ENCODE peak calls at places on chromosomes 7 and 10, in eight cellular contexts. T, R, L, O, H, G, W and Z are unnamed samples.

GRCh38 chr7:128236924-128237586 is 4.0 kb upstream of the LEP start:
- DNase-seq in T (peak), R (no peak), L (peak), O (no peak), H (no peak), G (no peak), W (no peak), Z (no peak)

GRCh38 chr7:150409300-150410030 is 30.3 kb downstream of the ZNF775 start:
- DNase-seq in T (no peak), R (no peak), L (no peak), O (no peak), H (no peak), G (no peak), W (no peak), Z (no peak)

GRCh38 chr10:102964713-102965112 is 46.6 kb downstream of the CNNM2 start:
- DNase-seq in T (no peak), R (no peak), L (no peak), O (no peak), H (no peak), G (no peak), W (peak), Z (no peak)

GRCh38 chr7:44961844-44962482 is 16.9 kb downstream of the MYO1G start:
- DNase-seq in T (no peak), R (no peak), L (no peak), O (no peak), H (no peak), G (no peak), W (peak), Z (no peak)

GRCh38 chr10:7199152-7199760 is 211.6 kb downstream of the SFMBT2 start:
- DNase-seq in T (no peak), R (no peak), L (no peak), O (no peak), H (no peak), G (no peak), W (no peak), Z (no peak)

GRCh38 chr10:11595395-11595692 is 16.1 kb downstream of the USP6NL start:
- DNase-seq in T (peak), R (no peak), L (no peak), O (no peak), H (no peak), G (no peak), W (no peak), Z (no peak)

GRCh38 chr10:79128241-79128922 is 59.6 kb downstream of the ZMIZ1 start:
- DNase-seq in T (no peak), R (no peak), L (no peak), O (no peak), H (no peak), G (no peak), W (no peak), Z (no peak)

GRCh38 chr10:132076578-132077081 is 10.9 kb downstream of the JAKMIP3 start:
- DNase-seq in T (no peak), R (no peak), L (no peak), O (no peak), H (no peak), G (no peak), W (no peak), Z (no peak)

GRCh38 chr10:12586724-12587123 is 237.4 kb downstream of the CAMK1D start:
- DNase-seq in T (peak), R (no peak), L (no peak), O (no peak), H (no peak), G (no peak), W (no peak), Z (no peak)

GRCh38 chr7:84663224-84663623 is 468.6 kb upstream of the SEMA3A start:
- DNase-seq in T (no peak), R (no peak), L (no peak), O (no peak), H (no peak), G (no peak), W (no peak), Z (no peak)

GRCh38 chr10:59107147-59107546 is 69.3 kb upstream of the PHYHIPL start:
- DNase-seq in T (no peak), R (no peak), L (no peak), O (no peak), H (no peak), G (no peak), W (peak), Z (no peak)

GRCh38 chr7:35596061-35596460 is 98.9 kb downstream of the HERPUD2 start:
- DNase-seq in T (peak), R (no peak), L (no peak), O (no peak), H (no peak), G (no peak), W (no peak), Z (no peak)

GRCh38 chr10:12720217-12720981 is 281.1 kb downstream of the CCDC3 start:
- DNase-seq in T (peak), R (no peak), L (peak), O (peak), H (peak), G (peak), W (peak), Z (no peak)

GRCh38 chr7:127080576-127080975 is 172.2 kb downstream of the GRM8 start:
- DNase-seq in T (peak), R (no peak), L (no peak), O (no peak), H (no peak), G (no peak), W (no peak), Z (no peak)

GRCh38 chr10:129400426-129400825 is 66.6 kb upstream of the MGMT start:
- DNase-seq in T (no peak), R (no peak), L (no peak), O (peak), H (no peak), G (no peak), W (no peak), Z (no peak)

GRCh38 chr7:96320437-96320836 is 1.5 kb downstream of the SLC25A13 start:
- DNase-seq in T (no peak), R (no peak), L (no peak), O (no peak), H (no peak), G (no peak), W (no peak), Z (no peak)

GRCh38 chr7:48035967-48036478 is 680 bp downstream of the C7orf57 start:
- DNase-seq in T (peak), R (no peak), L (no peak), O (peak), H (no peak), G (peak), W (peak), Z (no peak)